ENCODE peak calls at places on chromosome 5, in four cellular contexts. One of them, this sample, is unnamed.

GRCh38 chr5:42720242-42720641 is 36.4 kb upstream of the CCDC152 start:
- DNase-seq in AG08395: no peak
- DNase-seq in stimulated activated CD4-positive, alpha-beta T cell treated with anti-CD3 and anti-CD28 coated beads, Interleukin-1b, Interleukin-23, amount 100 ng/mL, for 48 hours: no peak
- DNase-seq in KBM-7: peak
- DNase-seq in this sample: no peak

GRCh38 chr5:100667021-100667671 is 132.0 kb downstream of the FAM174A start:
- DNase-seq in AG08395: no peak
- DNase-seq in stimulated activated CD4-positive, alpha-beta T cell treated with anti-CD3 and anti-CD28 coated beads, Interleukin-1b, Interleukin-23, amount 100 ng/mL, for 48 hours: no peak
- DNase-seq in KBM-7: peak
- DNase-seq in this sample: no peak

GRCh38 chr5:32110081-32110696 is 63.9 kb downstream of the GOLPH3 start:
- DNase-seq in AG08395: no peak
- DNase-seq in stimulated activated CD4-positive, alpha-beta T cell treated with anti-CD3 and anti-CD28 coated beads, Interleukin-1b, Interleukin-23, amount 100 ng/mL, for 48 hours: no peak
- DNase-seq in KBM-7: no peak
- DNase-seq in this sample: no peak

GRCh38 chr5:135248801-135249231 is 150.2 kb downstream of the MACROH2A1 start:
- DNase-seq in AG08395: no peak
- DNase-seq in stimulated activated CD4-positive, alpha-beta T cell treated with anti-CD3 and anti-CD28 coated beads, Interleukin-1b, Interleukin-23, amount 100 ng/mL, for 48 hours: no peak
- DNase-seq in KBM-7: no peak
- DNase-seq in this sample: peak

GRCh38 chr5:2138896-2139295 is 256.2 kb upstream of the IRX4 start:
- DNase-seq in AG08395: no peak
- DNase-seq in stimulated activated CD4-positive, alpha-beta T cell treated with anti-CD3 and anti-CD28 coated beads, Interleukin-1b, Interleukin-23, amount 100 ng/mL, for 48 hours: no peak
- DNase-seq in KBM-7: no peak
- DNase-seq in this sample: no peak

GRCh38 chr5:56822961-56823360 is 7.6 kb downstream of the MAP3K1 start:
- DNase-seq in AG08395: no peak
- DNase-seq in stimulated activated CD4-positive, alpha-beta T cell treated with anti-CD3 and anti-CD28 coated beads, Interleukin-1b, Interleukin-23, amount 100 ng/mL, for 48 hours: no peak
- DNase-seq in KBM-7: no peak
- DNase-seq in this sample: peak

GRCh38 chr5:171418316-171418981 is 998 bp upstream of the FGF18 start:
- DNase-seq in AG08395: peak
- DNase-seq in stimulated activated CD4-positive, alpha-beta T cell treated with anti-CD3 and anti-CD28 coated beads, Interleukin-1b, Interleukin-23, amount 100 ng/mL, for 48 hours: peak
- DNase-seq in KBM-7: peak
- DNase-seq in this sample: no peak

GRCh38 chr5:127849436-127849835 is 146.2 kb downstream of the CCDC192 start:
- DNase-seq in AG08395: no peak
- DNase-seq in stimulated activated CD4-positive, alpha-beta T cell treated with anti-CD3 and anti-CD28 coated beads, Interleukin-1b, Interleukin-23, amount 100 ng/mL, for 48 hours: no peak
- DNase-seq in KBM-7: no peak
- DNase-seq in this sample: no peak

GRCh38 chr5:92977766-92978555 is 603.1 kb downstream of the NR2F1-AS1 start:
- DNase-seq in AG08395: no peak
- DNase-seq in stimulated activated CD4-positive, alpha-beta T cell treated with anti-CD3 and anti-CD28 coated beads, Interleukin-1b, Interleukin-23, amount 100 ng/mL, for 48 hours: no peak
- DNase-seq in KBM-7: no peak
- DNase-seq in this sample: no peak

GRCh38 chr5:59640411-59640810 is 253.1 kb downstream of the PDE4D start:
- DNase-seq in AG08395: peak
- DNase-seq in stimulated activated CD4-positive, alpha-beta T cell treated with anti-CD3 and anti-CD28 coated beads, Interleukin-1b, Interleukin-23, amount 100 ng/mL, for 48 hours: no peak
- DNase-seq in KBM-7: no peak
- DNase-seq in this sample: no peak

GRCh38 chr5:158382473-158382872 is 523.5 kb upstream of the CLINT1 start:
- DNase-seq in AG08395: peak
- DNase-seq in stimulated activated CD4-positive, alpha-beta T cell treated with anti-CD3 and anti-CD28 coated beads, Interleukin-1b, Interleukin-23, amount 100 ng/mL, for 48 hours: peak
- DNase-seq in KBM-7: peak
- DNase-seq in this sample: no peak

This sample was measured in B cell.